ENCODE peak calls at places on chromosomes 11 and 22, in seven cellular contexts. M is neuronal stem cell, L is fibroblast of the conjunctiva, K is RWPE1, X is anterior cingulate cortex, E is AG09309, Y is NCI-H1436. R is an unnamed sample.

GRCh38 chr22:46180370-46181137 is 30.2 kb downstream of the PPARA start:
- DNase-seq in M (no peak), L (no peak), K (no peak), X (no peak), E (no peak), Y (no peak), R (no peak)

GRCh38 chr11:130213143-130213978 is 53.8 kb downstream of the ST14 start:
- DNase-seq in M (peak), L (no peak), K (peak), X (peak), E (no peak), Y (peak), R (no peak)

GRCh38 chr22:41289681-41290080 is 3.7 kb upstream of the RANGAP1 start:
- DNase-seq in M (no peak), L (no peak), K (no peak), X (no peak), E (no peak), Y (no peak), R (no peak)

GRCh38 chr11:113386866-113387265 is 713 bp upstream of the ANKK1 start:
- DNase-seq in M (no peak), L (no peak), K (no peak), X (no peak), E (no peak), Y (no peak), R (no peak)

GRCh38 chr22:25759825-25760231 is 17.8 kb downstream of the MYO18B start:
- DNase-seq in M (no peak), L (peak), K (peak), X (no peak), E (peak), Y (no peak), R (no peak)

GRCh38 chr11:45180158-45180887 is 33.9 kb downstream of the PRDM11 start:
- DNase-seq in M (peak), L (no peak), K (peak), X (no peak), E (no peak), Y (no peak), R (no peak)

GRCh38 chr11:64132982-64133705 is 32.8 kb downstream of the MACROD1 start:
- DNase-seq in M (no peak), L (no peak), K (no peak), X (no peak), E (no peak), Y (no peak), R (no peak)

GRCh38 chr11:134532176-134532920 is 120.3 kb upstream of the B3GAT1 start:
- DNase-seq in M (no peak), L (no peak), K (no peak), X (no peak), E (no peak), Y (no peak), R (no peak)

GRCh38 chr11:13215157-13215556 is 62.4 kb upstream of the BMAL1 start:
- DNase-seq in M (no peak), L (peak), K (peak), X (no peak), E (peak), Y (no peak), R (no peak)

GRCh38 chr11:43282607-43283440 is 29.0 kb upstream of the API5 start:
- DNase-seq in M (peak), L (peak), K (peak), X (no peak), E (no peak), Y (no peak), R (peak)

GRCh38 chr11:15829312-15829711 is 527.0 kb downstream of the SOX6 start:
- DNase-seq in M (no peak), L (no peak), K (no peak), X (no peak), E (no peak), Y (no peak), R (no peak)

GRCh38 chr11:130212431-130212961 is 52.9 kb downstream of the ST14 start:
- DNase-seq in M (no peak), L (no peak), K (no peak), X (no peak), E (no peak), Y (no peak), R (no peak)

GRCh38 chr22:23035557-23036277 is 34.6 kb upstream of the GNAZ start:
- DNase-seq in M (no peak), L (no peak), K (no peak), X (no peak), E (no peak), Y (no peak), R (no peak)

GRCh38 chr11:111091341-111091740 is 154.2 kb upstream of the POU2AF2 start:
- DNase-seq in M (no peak), L (no peak), K (no peak), X (no peak), E (no peak), Y (no peak), R (no peak)

GRCh38 chr11:1564535-1565172 is 7.4 kb downstream of the DUSP8 start:
- DNase-seq in M (peak), L (peak), K (peak), X (no peak), E (peak), Y (no peak), R (peak)

GRCh38 chr11:104668797-104669463 is 229.3 kb downstream of the CASP12 start:
- DNase-seq in M (no peak), L (peak), K (peak), X (no peak), E (peak), Y (no peak), R (no peak)

GRCh38 chr11:8906629-8907028 is 4.4 kb upstream of the AKIP1 start:
- DNase-seq in M (no peak), L (peak), K (peak), X (no peak), E (peak), Y (no peak), R (no peak)

R was measured in NT2/D1.